ENCODE peak calls at places on chromosomes 4 and X, in five cellular contexts. H is transverse colon, X is stomach, K is upper lobe of left lung, O is AG09309. J is an unnamed sample.

GRCh38 chr4:103415801-103416200 is 217.7 kb upstream of the CENPE start:
- DNase-seq in H (no peak), O (no peak), K (no peak), X (no peak), J (no peak)

GRCh38 chr4:175330236-175330635 is 412.1 kb downstream of the ADAM29 start:
- DNase-seq in K (no peak), X (no peak), O (peak), H (no peak), J (no peak)

GRCh38 chr4:143728171-143728570 is 27.7 kb upstream of the FREM3 start:
- DNase-seq in X (no peak), O (no peak), K (no peak), H (no peak), J (no peak)

GRCh38 chrX:49073641-49074575 is at the start of gene PRAF2:
- DNase-seq in K (peak), H (peak), O (peak), X (peak), J (peak)

GRCh38 chr4:176193898-176194297 is 1.5 kb downstream of the SPATA4 start:
- DNase-seq in O (peak), H (no peak), K (no peak), X (no peak), J (no peak)

GRCh38 chr4:102139132-102139573 is 206.1 kb downstream of the SLC39A8 start:
- DNase-seq in H (no peak), K (no peak), X (no peak), O (no peak), J (no peak)

GRCh38 chrX:69664693-69665092 is 48.8 kb downstream of the EDA start:
- DNase-seq in O (no peak), H (no peak), K (no peak), X (no peak), J (no peak)

GRCh38 chrX:10404435-10404834 is 215.9 kb downstream of the MID1 start:
- DNase-seq in O (peak), H (no peak), K (no peak), X (no peak), J (no peak)

GRCh38 chr4:18197467-18197866 is 175.9 kb upstream of the LCORL start:
- DNase-seq in H (no peak), O (no peak), X (no peak), K (no peak), J (no peak)

GRCh38 chr4:152956650-152957436 is 20.7 kb downstream of the FHDC1 start:
- DNase-seq in H (peak), K (no peak), O (no peak), X (peak), J (no peak)

GRCh38 chr4:13302876-13303275 is 181.3 kb downstream of the RAB28 start:
- DNase-seq in X (no peak), K (no peak), O (no peak), H (no peak), J (no peak)

GRCh38 chr4:62531731-62532130 is 1331.6 kb downstream of the ADGRL3 start:
- DNase-seq in H (no peak), O (no peak), K (no peak), X (no peak), J (no peak)

GRCh38 chr4:62531250-62531649 is 1331.1 kb downstream of the ADGRL3 start:
- DNase-seq in X (no peak), O (no peak), H (no peak), K (no peak), J (no peak)

GRCh38 chr4:62526671-62527070 is 1326.5 kb downstream of the ADGRL3 start:
- DNase-seq in O (no peak), X (no peak), H (no peak), K (no peak), J (no peak)

GRCh38 chr4:62533573-62533972 is 1333.4 kb downstream of the ADGRL3 start:
- DNase-seq in O (no peak), X (no peak), H (no peak), K (no peak), J (no peak)

GRCh38 chr4:62528874-62529273 is 1328.7 kb downstream of the ADGRL3 start:
- DNase-seq in K (no peak), O (no peak), H (no peak), X (no peak), J (no peak)
- TF ChIP-seq CTCF in K (no peak), O (no peak), H (no peak), X (no peak), J (no peak)

DNA sequence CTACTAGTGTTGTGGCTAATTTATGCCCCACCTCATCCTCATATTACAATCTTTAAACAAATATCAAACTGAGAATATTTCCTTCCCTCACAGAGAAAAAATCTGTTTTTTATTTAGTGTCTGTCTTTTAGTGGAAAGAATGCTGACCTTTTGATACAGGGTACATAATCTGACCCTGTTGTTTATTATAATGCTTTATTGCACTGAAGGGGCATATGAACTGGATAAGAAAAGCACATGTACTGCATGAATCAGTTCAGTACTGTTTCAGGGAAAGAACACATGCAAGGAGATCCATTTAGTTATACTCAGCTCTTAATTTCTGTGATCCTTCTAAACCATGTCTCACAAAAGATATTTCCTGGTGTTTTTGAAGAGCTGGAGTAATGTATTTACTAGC is 15.5 kb upstream of the DYNLT3 start:
- DNase-seq in K (no peak), H (no peak), X (no peak), O (no peak), J (no peak)
- TF ChIP-seq CTCF in K (no peak), H (no peak), X (no peak), O (no peak), J (no peak)

GRCh38 chr4:8410641-8411271 is 29.8 kb downstream of the ACOX3 start:
- DNase-seq in X (peak), O (no peak), H (peak), K (no peak), J (no peak)
- TF ChIP-seq CTCF in X (peak), O (peak), H (no peak), K (no peak), J (peak)

GRCh38 chr4:128158894-128159293 is 97.8 kb downstream of the LARP1B start:
- DNase-seq in X (no peak), O (no peak), K (no peak), H (no peak), J (no peak)
- TF ChIP-seq CTCF in X (no peak), O (no peak), K (no peak), H (no peak), J (no peak)

DNA sequence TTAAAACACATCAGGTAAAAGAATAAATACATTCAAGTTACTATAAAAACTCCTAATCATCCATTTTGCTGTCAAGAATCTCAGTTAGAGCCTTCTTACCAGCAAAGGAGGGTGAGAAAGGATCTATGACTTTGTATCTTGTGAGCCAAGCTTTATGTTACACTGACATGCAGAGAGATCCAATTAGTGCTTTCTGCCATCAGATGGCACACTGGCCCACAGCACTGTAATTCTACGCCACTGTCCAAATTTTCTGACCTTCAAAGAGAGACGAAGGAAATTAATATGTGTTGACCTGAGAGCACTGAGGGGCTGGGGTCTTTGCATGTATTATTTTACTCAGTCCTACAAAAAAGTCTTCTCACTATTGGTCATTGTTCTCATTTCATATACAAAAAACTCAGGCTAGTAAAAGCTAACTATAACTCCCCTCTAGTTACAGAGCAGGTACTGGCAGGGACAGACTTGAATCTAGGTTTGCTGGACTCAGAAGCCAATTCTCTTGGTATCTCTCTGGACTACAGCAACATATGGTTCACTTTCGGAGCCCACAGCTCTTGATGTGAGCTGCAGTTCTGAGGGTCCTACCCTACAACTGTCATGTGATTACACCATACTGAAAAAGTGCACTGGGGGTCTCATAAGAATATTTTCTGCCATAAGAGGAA is 157.6 kb downstream of the NR3C2 start:
- DNase-seq in K (no peak), O (no peak), X (no peak), H (no peak), J (no peak)
- TF ChIP-seq CTCF in K (no peak), O (no peak), X (no peak), H (no peak), J (no peak)

DNA sequence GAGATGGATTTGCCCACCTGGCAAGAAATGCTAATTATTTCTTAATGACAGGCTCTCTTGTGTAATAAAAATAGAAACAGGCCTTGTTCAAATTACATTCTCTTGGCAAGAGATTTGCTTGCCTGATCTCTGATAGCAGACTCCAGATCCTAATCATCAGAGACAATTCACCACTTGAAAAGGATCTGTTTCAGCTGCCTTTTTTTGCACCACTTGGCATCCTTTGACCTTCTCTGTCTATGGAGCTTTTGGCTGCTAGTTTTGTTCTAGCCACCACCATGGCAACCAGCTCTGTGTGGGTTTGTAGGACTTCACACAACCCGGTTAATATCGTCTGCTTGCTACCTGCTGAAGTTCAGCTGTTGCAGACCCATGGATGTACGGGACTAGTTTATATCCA is 241.1 kb upstream of the TLL1 start:
- DNase-seq in K (no peak), H (no peak), X (no peak), O (no peak), J (no peak)
- TF ChIP-seq CTCF in K (no peak), H (no peak), X (no peak), O (no peak), J (no peak)

GRCh38 chrX:16213970-16214369 is 46.7 kb downstream of the MAGEB17 start:
- DNase-seq in H (no peak), O (no peak), X (no peak), K (no peak), J (no peak)

GRCh38 chrX:16215660-16216059 is 48.4 kb downstream of the MAGEB17 start:
- DNase-seq in O (no peak), K (no peak), X (no peak), H (no peak), J (no peak)

GRCh38 chrX:16212024-16212423 is 44.7 kb downstream of the MAGEB17 start:
- DNase-seq in H (no peak), O (no peak), K (no peak), X (no peak), J (no peak)

GRCh38 chrX:16208601-16209000 is 41.3 kb downstream of the MAGEB17 start:
- DNase-seq in K (no peak), H (no peak), O (no peak), X (no peak), J (no peak)

DNA sequence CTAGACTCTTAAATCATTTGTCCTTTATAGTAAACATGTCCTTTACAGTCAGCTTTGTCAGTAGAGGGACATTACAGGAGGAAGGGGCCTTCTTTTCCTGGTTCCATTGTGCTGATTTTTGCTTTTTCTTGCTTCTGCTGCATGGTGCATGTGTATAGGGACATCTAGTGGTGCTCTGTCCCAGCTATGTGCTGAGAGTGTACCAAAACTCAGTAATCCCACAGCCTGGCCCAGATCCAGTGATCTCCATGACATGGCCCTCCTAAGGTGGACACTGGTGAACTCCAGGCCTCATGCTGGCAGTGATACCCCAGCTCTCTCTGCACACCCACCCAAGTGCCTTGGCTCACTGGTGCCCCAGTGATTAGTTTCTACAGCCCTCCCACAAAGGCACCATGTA is 45.2 kb downstream of the MAGEB17 start:
- DNase-seq in K (no peak), X (no peak), O (no peak), H (no peak), J (no peak)
- TF ChIP-seq CTCF in K (no peak), X (no peak), O (peak), H (no peak), J (peak)

J was measured in type B pancreatic cell.